ENCODE peak calls at places on chromosomes 1 and 21, in seven cellular contexts. O is activated T-cell treated with anti-CD3 and anti-CD28 coated beads for 24 hours, W is HuH-7, G is EH, I is coronary artery, K is NCI-H1048, T is body of pancreas. J is an unnamed sample.
A peak's percentile ranks its signal among the peaks of the same experiment; 100 is the strongest.

GRCh38 chr1:152505083-152505482 is 5.5 kb upstream of the LCE5A start:
- DNase-seq in O (no peak), W (no peak), G (no peak), I (no peak), K (no peak), T (no peak), J (no peak)

GRCh38 chr1:153733970-153734369 is 6.1 kb downstream of the INTS3 start:
- DNase-seq in O (no peak), W (no peak), G (no peak), I (no peak), K (no peak), T (peak; percentile 33), J (no peak)

GRCh38 chr1:4937876-4938534 is 283.6 kb downstream of the AJAP1 start:
- DNase-seq in O (no peak), W (no peak), G (no peak), I (no peak), K (no peak), T (no peak), J (no peak)

GRCh38 chr1:98331232-98331631 is 330.3 kb upstream of the SNX7 start:
- DNase-seq in O (no peak), W (no peak), G (peak; percentile 54), I (no peak), K (no peak), T (no peak), J (no peak)

GRCh38 chr1:245771521-245772281 is 616.9 kb downstream of the KIF26B start:
- DNase-seq in O (no peak), W (no peak), G (peak; percentile 99), I (no peak), K (no peak), T (no peak), J (no peak)

GRCh38 chr21:33884361-33885157 is 31.0 kb downstream of the ATP5PO start:
- DNase-seq in O (no peak), W (no peak), G (peak; percentile 91), I (no peak), K (no peak), T (no peak), J (no peak)

GRCh38 chr1:70247122-70247521 is 25.9 kb downstream of the SRSF11 start:
- DNase-seq in O (no peak), W (no peak), G (no peak), I (no peak), K (no peak), T (no peak), J (no peak)

GRCh38 chr21:45818904-45819285 is 162.7 kb upstream of the COL6A1 start:
- DNase-seq in O (peak; percentile 73), W (no peak), G (peak; percentile 85), I (no peak), K (no peak), T (no peak), J (no peak)

GRCh38 chr21:46627726-46628125 is 7.7 kb upstream of the PRMT2 start:
- DNase-seq in O (no peak), W (no peak), G (no peak), I (no peak), K (no peak), T (no peak), J (no peak)